ENCODE peak calls at places on chromosomes 7 and 10, in nine cellular contexts. X, M, U, P, I, K, B, C and O are unnamed samples.

GRCh38 chr7:262251-262572 is 27.8 kb upstream of the FOXL3 start:
- DNase-seq in M (no peak), X (no peak), K (no peak), C (no peak), P (no peak), I (no peak), U (no peak), B (no peak), O (no peak)

GRCh38 chr10:98376485-98376884 is 38.5 kb downstream of the PYROXD2 start:
- DNase-seq in X (no peak), U (no peak), P (peak), M (no peak), K (no peak), I (no peak), C (peak), B (no peak), O (no peak)

GRCh38 chr7:127717502-127718125 is 65.6 kb downstream of the SND1 start:
- DNase-seq in C (no peak), B (no peak), M (no peak), P (no peak), K (no peak), U (no peak), X (peak), I (no peak), O (no peak)

GRCh38 chr7:36115448-36116321 is 37.4 kb upstream of the EEPD1 start:
- DNase-seq in B (no peak), K (no peak), I (peak), P (peak), X (peak), U (peak), M (no peak), C (peak), O (no peak)

GRCh38 chr7:117116221-117116620 is 162.9 kb downstream of the ST7 start:
- DNase-seq in X (no peak), C (no peak), M (no peak), B (no peak), U (no peak), I (no peak), K (no peak), P (no peak), O (no peak)

GRCh38 chr10:90413196-90413595 is 444.6 kb downstream of the HTR7 start:
- DNase-seq in C (no peak), B (no peak), I (no peak), M (no peak), U (no peak), X (no peak), K (no peak), P (no peak), O (no peak)

GRCh38 chr7:109126404-109127050 is 556.9 kb downstream of the DNAJB9 start:
- DNase-seq in P (no peak), I (no peak), U (no peak), K (no peak), B (no peak), C (no peak), M (no peak), X (no peak), O (no peak)

GRCh38 chr7:78018541-78019456 is 220.2 kb downstream of the PHTF2 start:
- DNase-seq in I (peak), K (peak), X (no peak), P (no peak), B (no peak), C (no peak), M (no peak), U (no peak), O (peak)

GRCh38 chr7:100489824-100490223 is 6.1 kb downstream of the NYAP1 start:
- DNase-seq in X (peak), B (peak), K (peak), C (peak), U (no peak), I (no peak), P (peak), M (no peak), O (peak)

GRCh38 chr7:69402696-69403095 is 195.6 kb upstream of the AUTS2 start:
- DNase-seq in X (no peak), P (no peak), C (no peak), K (no peak), I (no peak), U (no peak), B (no peak), M (no peak), O (no peak)

GRCh38 chr10:70232155-70232858 is 922 bp downstream of the PPA1 start:
- DNase-seq in U (no peak), X (peak), M (no peak), C (no peak), I (peak), K (no peak), B (no peak), P (peak), O (peak)

GRCh38 chr10:125101049-125101448 is 59.3 kb downstream of the CTBP2 start:
- DNase-seq in I (peak), B (no peak), M (no peak), U (no peak), X (no peak), C (no peak), P (no peak), K (no peak), O (no peak)

GRCh38 chr10:23630880-23631279 is 192.0 kb downstream of the OTUD1 start:
- DNase-seq in B (no peak), M (no peak), X (no peak), U (no peak), I (no peak), C (peak), K (no peak), P (peak), O (no peak)

GRCh38 chr7:1300636-1301035 is 68.0 kb downstream of the UNCX start:
- DNase-seq in M (no peak), K (no peak), I (no peak), P (no peak), C (no peak), X (no peak), U (no peak), B (no peak), O (no peak)

GRCh38 chr7:1117321-1117928 is 29.5 kb downstream of the GPER1 start:
- DNase-seq in M (no peak), P (no peak), I (no peak), B (no peak), K (no peak), C (no peak), X (no peak), U (no peak), O (no peak)

GRCh38 chr10:7258948-7259523 is 151.8 kb downstream of the SFMBT2 start:
- DNase-seq in M (peak), K (no peak), P (no peak), C (no peak), B (no peak), U (no peak), X (peak), I (no peak), O (no peak)

GRCh38 chr7:112708236-112708635 is 82.0 kb downstream of the TMEM168 start:
- DNase-seq in B (no peak), X (no peak), U (no peak), M (no peak), P (no peak), C (no peak), I (no peak), K (no peak), O (no peak)

GRCh38 chr7:47724335-47724982 is 142.5 kb upstream of the TNS3 start:
- DNase-seq in C (peak), K (no peak), M (no peak), P (peak), I (no peak), B (no peak), X (no peak), U (no peak), O (peak)

GRCh38 chr10:91582063-91582673 is 50.7 kb downstream of the PPP1R3C start:
- DNase-seq in B (no peak), K (no peak), X (no peak), C (no peak), M (no peak), I (no peak), P (no peak), U (no peak), O (no peak)

GRCh38 chr10:19929466-19930140 is 113.4 kb downstream of the PLXDC2 start:
- DNase-seq in U (no peak), B (no peak), X (no peak), C (peak), M (no peak), I (no peak), P (no peak), K (no peak), O (no peak)

GRCh38 chr7:129489491-129489890 is 12.8 kb upstream of the SMKR1 start:
- DNase-seq in X (no peak), B (no peak), C (peak), P (peak), U (no peak), I (no peak), M (no peak), K (no peak), O (no peak)

GRCh38 chr7:96952974-96953391 is 52.4 kb upstream of the DLX6 start:
- DNase-seq in B (no peak), X (no peak), U (no peak), C (peak), P (peak), M (no peak), K (no peak), I (no peak), O (no peak)

GRCh38 chr10:5271526-5271925 is 74.9 kb downstream of the AKR1C4 start:
- DNase-seq in K (no peak), X (no peak), I (no peak), B (no peak), P (no peak), M (no peak), C (no peak), U (no peak), O (no peak)